ENCODE peak calls at places on chromosomes 13 and 19, in four cellular contexts. K is GM23338, O is Panc1, T is psoas muscle. J is an unnamed sample.

GRCh38 chr13:27374650-27375049 is 49.8 kb upstream of the GTF3A start:
- DNase-seq in K (peak; percentile 89), O (no peak), T (peak; percentile 62), J (peak; percentile 44)

GRCh38 chr19:38514812-38515633 is 81.5 kb downstream of the RYR1 start:
- DNase-seq in O (peak; percentile 85), T (peak; percentile 73), K (peak; percentile 82), J (no peak)

GRCh38 chr19:883661-884211 is 9.3 kb downstream of the MED16 start:
- DNase-seq in K (no peak), O (no peak), T (peak; percentile 32), J (peak; percentile 48)

GRCh38 chr19:19366691-19367396 is 38.6 kb upstream of the GATAD2A start:
- DNase-seq in T (peak; percentile 82), K (peak; percentile 90), O (no peak), J (no peak)

GRCh38 chr19:438416-438958 is 22.3 kb downstream of the SHC2 start:
- DNase-seq in T (no peak), K (no peak), O (no peak), J (no peak)

GRCh38 chr19:54481326-54481930 is 8.3 kb upstream of the CDC42EP5 start:
- DNase-seq in T (no peak), O (no peak), K (peak; percentile 95), J (no peak)

GRCh38 chr19:53909471-53910169 is 542 bp downstream of the CACNG7 start:
- DNase-seq in T (peak; percentile 33), O (no peak), K (peak; percentile 68), J (no peak)

GRCh38 chr19:55368701-55369563 is 1.3 kb downstream of the IL11 start:
- DNase-seq in O (no peak), K (peak; percentile 70), T (no peak), J (no peak)

GRCh38 chr13:105035092-105035491 is 1500.4 kb downstream of the EFNB2 start:
- DNase-seq in O (no peak), T (no peak), K (no peak), J (no peak)

GRCh38 chr13:37014609-37015008 is 14.0 kb downstream of the EXOSC8 start:
- DNase-seq in T (no peak), K (no peak), O (no peak), J (no peak)

GRCh38 chr13:46361535-46361934 is 25.5 kb downstream of the RUBCNL start:
- DNase-seq in K (no peak), O (no peak), T (no peak), J (no peak)

GRCh38 chr19:1237027-1237659 is 662 bp downstream of the CBARP start:
- DNase-seq in O (no peak), T (no peak), K (no peak), J (no peak)

GRCh38 chr13:92510416-92510815 is 716.2 kb upstream of the GPC6 start:
- DNase-seq in K (peak; percentile 28), T (no peak), O (no peak), J (no peak)

GRCh38 chr19:42048992-42049391 is 21.0 kb downstream of the GRIK5 start:
- DNase-seq in K (no peak), T (no peak), O (no peak), J (no peak)

GRCh38 chr13:76016799-76017198 is 380.7 kb downstream of the LMO7 start:
- DNase-seq in O (no peak), T (no peak), K (peak; percentile 80), J (no peak)

GRCh38 chr13:25881946-25882574 is 169.8 kb downstream of the SHISA2 start:
- DNase-seq in O (no peak), T (no peak), K (peak; percentile 78), J (no peak)

GRCh38 chr19:54319049-54319448 is 6.1 kb upstream of the LILRA5 start:
- DNase-seq in K (no peak), O (no peak), T (no peak), J (no peak)

GRCh38 chr13:109743706-109744453 is 42.5 kb downstream of the IRS2 start:
- DNase-seq in K (no peak), T (no peak), O (no peak), J (peak; percentile 81)

GRCh38 chr19:16893686-16893990 is 4.8 kb downstream of the F2RL3 start:
- DNase-seq in T (peak; percentile 64), K (no peak), O (no peak), J (no peak)

GRCh38 chr19:18645035-18645511 is 8.2 kb downstream of the KLHL26 start:
- DNase-seq in O (no peak), K (no peak), T (no peak), J (no peak)

GRCh38 chr19:55467236-55468053 is 2.9 kb upstream of the C19orf85 start:
- DNase-seq in K (peak; percentile 80), T (peak; percentile 83), O (no peak), J (no peak)

GRCh38 chr13:89541091-89542030 is 1806.1 kb upstream of the MIR17HG start:
- DNase-seq in T (no peak), K (no peak), O (no peak), J (no peak)

GRCh38 chr13:104567114-104567513 is 1500.9 kb upstream of the SLC10A2 start:
- DNase-seq in K (no peak), T (no peak), O (no peak), J (no peak)

GRCh38 chr13:26980099-26981031 is 191.2 kb downstream of the USP12 start:
- DNase-seq in K (no peak), O (no peak), T (no peak), J (no peak)

GRCh38 chr19:39434123-39435076 is 1.3 kb downstream of the RPS16 start:
- DNase-seq in O (no peak), K (no peak), T (no peak), J (no peak)

GRCh38 chr13:24834902-24835510 is 71.0 kb downstream of the RNF17 start:
- DNase-seq in O (no peak), K (no peak), T (no peak), J (no peak)

GRCh38 chr19:5309438-5310204 is 31.0 kb downstream of the PTPRS start:
- DNase-seq in T (no peak), O (no peak), K (peak; percentile 57), J (no peak)

GRCh38 chr13:76937416-76937815 is 10.9 kb upstream of the ACOD1 start:
- DNase-seq in T (no peak), K (no peak), O (no peak), J (peak; percentile 78)

GRCh38 chr13:67343777-67344176 is 113.6 kb upstream of the PCDH9 start:
- DNase-seq in K (peak; percentile 35), T (no peak), O (no peak), J (no peak)

GRCh38 chr19:39970674-39971379 is at the start of gene PSMC4:
- DNase-seq in T (peak; percentile 99), K (peak; percentile 99), O (peak; percentile 100), J (peak; percentile 97)

GRCh38 chr13:97834255-97834654 is 119.2 kb upstream of the IPO5 start:
- DNase-seq in K (no peak), T (no peak), O (no peak), J (no peak)

GRCh38 chr19:13417054-13417453 is 89.2 kb downstream of the CACNA1A start:
- DNase-seq in K (no peak), T (no peak), O (no peak), J (no peak)

GRCh38 chr13:50511877-50512332 is 331.6 kb downstream of the DLEU7 start:
- DNase-seq in K (no peak), T (no peak), O (no peak), J (no peak)

GRCh38 chr13:50512602-50513527 is 330.6 kb downstream of the DLEU7 start:
- DNase-seq in T (peak; percentile 73), K (no peak), O (no peak), J (no peak)

GRCh38 chr13:50518131-50518530 is 325.4 kb downstream of the DLEU7 start:
- DNase-seq in O (no peak), K (no peak), T (no peak), J (no peak)

GRCh38 chr13:50513528-50513863 is 330.0 kb downstream of the DLEU7 start:
- DNase-seq in O (no peak), T (no peak), K (no peak), J (no peak)

GRCh38 chr13:50514249-50514648 is 329.2 kb downstream of the DLEU7 start:
- DNase-seq in K (no peak), T (no peak), O (no peak), J (no peak)
- H3K27ac ChIP-seq in K (no peak overlapping the region), T (peak overlapping the region; percentile 88), O (peak overlapping the region; percentile 89), J (no peak overlapping the region)

GRCh38 chr19:10979950-10980349 is 19.1 kb downstream of the SMARCA4 start:
- DNase-seq in K (no peak), T (peak; percentile 63), O (no peak), J (no peak)
- H3K27ac ChIP-seq in K (peak overlapping the region; percentile 19), T (no peak overlapping the region), O (no peak overlapping the region), J (no peak overlapping the region)

GRCh38 chr19:10546817-10547216 is 3.1 kb downstream of the ATG4D start:
- DNase-seq in K (no peak), T (no peak), O (no peak), J (no peak)
- H3K27ac ChIP-seq in K (no peak overlapping the region), T (no peak overlapping the region), O (no peak overlapping the region), J (no peak overlapping the region)

DNA sequence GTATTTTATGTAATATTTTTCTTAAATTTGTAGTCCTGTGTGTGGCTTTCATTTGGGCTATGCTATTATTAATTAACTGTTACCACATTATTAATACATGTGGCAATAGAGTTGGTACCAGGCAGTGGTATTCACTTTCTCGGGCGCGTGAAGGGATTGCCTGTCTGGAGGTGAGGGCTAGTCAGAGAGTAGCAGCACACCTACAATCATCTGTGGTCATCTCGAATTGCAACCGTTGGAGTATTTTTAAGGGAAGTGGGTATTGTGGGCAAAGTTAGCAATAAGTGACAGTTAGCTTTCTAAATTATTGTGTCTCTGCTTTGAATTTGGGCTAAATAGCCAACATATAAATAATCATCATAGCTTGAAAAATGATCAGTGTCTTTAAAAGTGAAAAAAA is 20.0 kb upstream of the GPR18 start:
- DNase-seq in O (no peak), T (no peak), K (no peak), J (no peak)
- H3K27ac ChIP-seq in O (no peak overlapping the region), T (no peak overlapping the region), K (no peak overlapping the region), J (no peak overlapping the region)

DNA sequence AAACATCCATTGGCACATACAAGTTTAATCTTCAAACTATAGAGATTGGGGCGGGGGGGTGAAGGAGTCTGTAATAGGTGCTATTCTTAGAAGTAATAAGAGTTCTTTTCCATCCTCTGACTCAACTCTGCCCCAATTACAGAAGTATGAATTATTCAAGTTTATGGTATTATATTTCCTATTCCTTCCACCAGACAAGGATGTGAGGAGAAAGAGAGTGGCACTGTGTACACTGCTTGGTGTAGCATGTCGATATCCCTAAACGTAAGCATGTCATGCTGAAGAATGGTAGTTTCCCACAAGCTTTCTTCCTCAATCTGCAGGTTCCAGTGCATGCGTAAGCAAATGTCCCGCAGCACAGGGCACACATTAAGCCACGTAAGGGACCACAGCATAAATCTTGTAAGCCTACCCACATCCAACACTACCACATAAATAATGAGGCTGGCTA is 14.1 kb downstream of the BRD4 start:
- DNase-seq in T (no peak), K (no peak), O (no peak), J (no peak)
- H3K27ac ChIP-seq in T (peak overlapping the region; percentile 81), K (peak overlapping the region; percentile 69), O (no peak overlapping the region), J (no peak overlapping the region)

GRCh38 chr19:51108066-51108804 is at the start of gene CTU1:
- DNase-seq in O (peak; percentile 88), K (peak; percentile 99), T (peak; percentile 99), J (peak; percentile 98)
- H3K27ac ChIP-seq in O (peak within 1 kb of the TSS; percentile 78), K (no peak within 1 kb of the TSS), T (peak within 1 kb of the TSS; percentile 75), J (peak within 1 kb of the TSS; percentile 45)